ENCODE peak calls at places on chromosomes 4 and X, in four cellular contexts. G is HepG2, N is K562, T is WTC11. V is an unnamed sample.

GRCh38 chrX:44025611-44026010 is 52.4 kb upstream of the NDP start:
- DNase-seq in G (no peak), N (no peak), T (no peak), V (no peak)

GRCh38 chr4:1711055-1711905 is 839 bp downstream of the SLBP start:
- DNase-seq in N (no peak), G (no peak), T (peak), V (no peak)

GRCh38 chrX:131068945-131069719 is 11.0 kb downstream of the ARHGAP36 start:
- DNase-seq in G (peak), T (peak), N (peak), V (peak)

GRCh38 chrX:12497832-12498591 is 293.2 kb upstream of the PRPS2 start:
- DNase-seq in N (peak), T (peak), G (no peak), V (peak)

GRCh38 chr4:113052379-113052951 is 3.0 kb downstream of the ANK2 start:
- DNase-seq in T (no peak), G (no peak), N (no peak), V (no peak)

GRCh38 chrX:13690836-13691235 is 1.9 kb downstream of the RAB9A start:
- DNase-seq in T (no peak), N (no peak), G (no peak), V (no peak)

GRCh38 chr4:7763788-7764187 is 175.9 kb downstream of the AFAP1 start:
- DNase-seq in G (no peak), N (no peak), T (no peak), V (peak)

GRCh38 chr4:74875451-74875850 is 57.5 kb upstream of the PARM1 start:
- DNase-seq in N (no peak), G (no peak), T (no peak), V (no peak)

GRCh38 chrX:784829-785228 is 154.2 kb downstream of the SHOX start:
- DNase-seq in T (no peak), N (no peak), G (no peak), V (no peak)

GRCh38 chr4:99668472-99668871 is 10.8 kb upstream of the C4orf54 start:
- DNase-seq in G (no peak), T (no peak), N (no peak), V (no peak)

GRCh38 chr4:173490817-173491518 is 39.1 kb downstream of the HAND2 start:
- DNase-seq in N (no peak), G (peak), T (no peak), V (peak)

GRCh38 chr4:88027611-88028608 is 20.5 kb downstream of the PKD2 start:
- DNase-seq in N (no peak), G (no peak), T (no peak), V (peak)

GRCh38 chr4:153322791-153323190 is 21.7 kb upstream of the MND1 start:
- DNase-seq in N (no peak), G (no peak), T (no peak), V (no peak)

GRCh38 chr4:82773049-82773448 is 25.5 kb downstream of the SCD5 start:
- DNase-seq in G (no peak), T (no peak), N (no peak), V (no peak)

GRCh38 chr4:153154010-153154975 is 50.0 kb upstream of the TRIM2 start:
- DNase-seq in N (no peak), T (no peak), G (no peak), V (no peak)

GRCh38 chr4:180160195-180160985 is 2082.8 kb upstream of the TENM3 start:
- DNase-seq in G (peak), T (no peak), N (no peak), V (no peak)

GRCh38 chrX:78130396-78130795 is 9.1 kb downstream of the TAF9B start:
- DNase-seq in N (no peak), G (no peak), T (no peak), V (no peak)

GRCh38 chrX:39397561-39398200 is 596.4 kb downstream of the MID1IP1 start:
- DNase-seq in N (no peak), G (no peak), T (no peak), V (no peak)

GRCh38 chr4:7128651-7129050 is 60.8 kb upstream of the GRPEL1 start:
- DNase-seq in G (no peak), T (no peak), N (no peak), V (no peak)

GRCh38 chr4:147787204-147787603 is 55.3 kb downstream of the ARHGAP10 start:
- DNase-seq in G (no peak), T (no peak), N (no peak), V (no peak)

GRCh38 chr4:8302331-8302730 is 32.8 kb downstream of the HTRA3 start:
- DNase-seq in T (peak), G (no peak), N (no peak), V (no peak)

GRCh38 chr4:26992657-26993361 is 132.2 kb downstream of the STIM2 start:
- DNase-seq in T (no peak), G (no peak), N (no peak), V (no peak)

GRCh38 chrX:41300758-41301437 is 33.1 kb upstream of the DDX3X start:
- DNase-seq in G (no peak), T (no peak), N (no peak), V (peak)

GRCh38 chrX:143635915-143636314 is at the start of gene SLITRK4:
- DNase-seq in T (no peak), N (no peak), G (no peak), V (no peak)

GRCh38 chrX:22952011-22952410 is 47.7 kb upstream of the DDX53 start:
- DNase-seq in N (no peak), G (no peak), T (no peak), V (no peak)

DNA sequence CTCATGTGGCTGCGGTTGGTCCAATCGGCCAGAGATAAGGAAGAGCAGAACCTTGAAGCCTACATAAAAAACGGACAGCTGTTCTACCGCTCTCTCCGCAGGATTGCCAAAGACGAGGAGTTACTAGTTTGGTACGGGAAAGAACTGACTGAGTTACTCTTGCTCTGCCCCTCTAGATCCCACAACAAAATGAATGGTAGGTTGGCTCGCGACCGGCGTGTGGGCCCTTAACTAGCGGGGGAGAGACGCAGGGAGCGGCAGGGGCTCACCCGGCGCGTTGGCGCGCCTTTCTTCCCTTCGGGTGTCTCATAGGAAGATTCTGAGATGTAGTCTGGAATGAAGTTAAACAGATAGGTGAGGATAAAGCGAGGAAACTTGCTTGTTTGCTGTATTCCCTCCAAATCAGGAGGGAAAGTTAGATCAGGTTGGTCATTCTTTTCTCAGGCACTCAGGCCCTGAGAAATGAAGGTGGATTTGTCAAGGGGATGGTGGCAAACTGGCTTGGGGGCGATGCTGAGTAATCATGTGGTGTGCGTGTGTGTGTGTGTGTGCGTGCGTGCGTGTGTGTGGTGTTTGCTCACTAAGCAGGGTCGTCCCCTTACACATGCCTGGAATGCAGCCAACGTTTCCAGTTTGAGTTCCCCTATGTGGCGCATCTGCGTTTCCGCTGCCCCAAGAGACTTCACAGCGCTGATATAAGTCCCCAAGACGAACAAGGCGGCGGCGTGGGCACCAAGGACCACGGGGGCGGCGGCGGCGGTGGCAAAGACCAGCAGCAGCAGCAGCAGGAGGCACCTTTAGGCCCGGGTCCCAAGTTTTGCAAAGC is 4.2 kb downstream of the PRDM8 start:
- DNase-seq in N (no peak), G (no peak), T (peak), V (no peak)
- TF ChIP-seq HMGXB4 in N (no peak), G (no peak), T (no peak), V (no peak)

DNA sequence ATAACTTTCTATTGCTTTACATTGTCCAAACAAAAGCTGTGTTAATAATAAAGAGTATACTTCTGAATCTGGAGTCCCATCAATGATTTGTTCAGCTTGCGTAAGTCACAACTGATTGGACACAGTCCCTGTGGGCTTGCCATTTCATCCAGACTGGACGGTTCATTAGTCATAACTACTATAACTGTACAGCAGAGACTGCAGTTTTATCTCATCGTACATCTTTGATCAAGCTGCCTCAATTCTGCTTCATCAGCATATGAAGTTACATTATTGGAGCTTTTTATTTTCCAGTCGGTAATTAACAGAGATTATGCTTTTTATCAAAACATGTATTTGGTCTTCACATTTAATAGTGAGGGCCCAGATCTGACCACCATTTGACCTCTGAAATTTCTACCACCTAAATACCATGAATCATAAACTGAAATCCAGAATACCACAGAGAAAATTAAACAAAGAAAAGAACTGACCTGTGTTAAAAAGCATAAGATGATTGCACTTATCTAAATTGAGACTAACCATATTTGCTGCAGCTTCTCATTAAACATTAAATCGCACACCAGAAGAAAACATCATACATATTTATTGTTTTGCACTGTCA is 12.5 kb upstream of the MAB21L2 start:
- DNase-seq in T (no peak), N (no peak), G (no peak), V (peak)
- TF ChIP-seq HMGXB4 in T (no peak), N (no peak), G (no peak), V (no peak)

DNA sequence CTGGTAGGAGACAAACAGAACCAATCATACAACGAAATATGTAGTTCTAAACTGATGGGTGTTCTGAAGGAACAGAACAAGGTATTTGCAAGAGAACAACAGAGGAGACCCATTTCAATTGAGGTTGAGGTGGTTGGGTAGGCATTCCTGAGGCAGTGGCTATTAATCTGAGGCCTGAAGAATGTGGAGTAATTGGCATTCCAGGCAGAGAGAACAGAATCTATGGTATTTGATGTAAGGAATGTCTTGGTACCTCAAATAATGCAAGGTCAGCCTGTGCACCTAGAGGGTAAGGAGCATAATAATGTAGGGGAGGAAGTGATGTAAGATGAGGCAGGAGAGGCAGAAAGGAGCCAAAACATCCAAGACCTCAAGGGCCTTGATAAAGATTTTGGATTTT is 109.5 kb upstream of the TEX13C start:
- DNase-seq in G (no peak), T (no peak), N (no peak), V (no peak)
- TF ChIP-seq HMGXB4 in G (no peak), T (no peak), N (no peak), V (no peak)

GRCh38 chr4:57114973-57115372 is 4.8 kb upstream of the IGFBP7 start:
- DNase-seq in N (no peak), G (no peak), T (no peak), V (no peak)

GRCh38 chr4:57110635-57111546 is 706 bp upstream of the IGFBP7 start:
- DNase-seq in T (peak), N (no peak), G (no peak), V (no peak)

GRCh38 chr4:57113870-57114269 is 3.7 kb upstream of the IGFBP7 start:
- DNase-seq in N (no peak), T (no peak), G (no peak), V (no peak)

GRCh38 chr4:57109530-57109846 is 697 bp downstream of the IGFBP7 start:
- DNase-seq in N (no peak), T (peak), G (no peak), V (no peak)

GRCh38 chr4:57109847-57110634 is at the start of gene IGFBP7:
- DNase-seq in T (peak), N (peak), G (no peak), V (no peak)
- TF ChIP-seq HMGXB4 in T (peak), N (no peak), G (no peak), V (no peak)

GRCh38 chr4:85761803-85762202 is 286.9 kb downstream of the ARHGAP24 start:
- DNase-seq in T (no peak), N (no peak), G (no peak), V (no peak)
- TF ChIP-seq HMGXB4 in T (no peak), N (no peak), G (no peak), V (no peak)

DNA sequence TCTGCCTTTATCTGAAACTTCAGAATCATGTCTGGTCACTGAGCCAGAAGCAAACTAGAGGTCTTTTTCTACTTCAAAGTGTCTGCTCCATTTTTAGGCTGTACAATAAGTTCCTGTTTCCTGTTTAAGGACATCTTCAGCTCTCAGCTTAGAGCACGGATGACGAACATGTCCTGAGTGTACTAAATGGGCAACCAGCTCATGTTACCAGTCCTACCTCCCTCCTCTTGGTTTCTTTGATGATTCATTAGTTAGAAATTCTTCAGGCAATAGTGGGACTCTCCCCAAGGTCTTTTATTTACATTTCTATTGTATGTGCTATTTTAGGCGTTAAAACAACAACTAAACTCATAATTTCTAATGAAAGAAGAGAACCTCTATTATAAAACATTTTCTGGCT is 58.0 kb downstream of the ENPEP start:
- DNase-seq in T (no peak), G (peak), N (no peak), V (peak)
- TF ChIP-seq HMGXB4 in T (no peak), G (no peak), N (no peak), V (no peak)

DNA sequence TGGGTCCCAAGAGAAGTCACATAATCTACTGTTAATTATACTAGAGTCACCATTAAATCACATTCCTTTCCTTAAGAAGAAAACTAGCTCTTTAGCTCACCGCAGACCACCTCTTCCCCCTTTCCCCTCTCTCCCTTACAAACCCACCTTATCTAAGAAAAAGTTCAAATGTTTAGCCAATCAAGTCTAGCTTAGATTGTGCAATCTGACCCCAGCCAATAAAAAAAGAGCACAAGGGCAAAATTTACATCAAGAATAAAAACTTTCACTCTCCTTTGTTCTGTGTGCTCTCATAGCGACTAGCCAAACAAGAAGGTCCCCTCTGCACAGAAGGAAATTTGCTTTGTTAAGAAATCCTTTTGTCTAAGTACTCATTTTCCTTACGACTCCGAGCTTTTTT is 76.3 kb downstream of the TMEM156 start:
- DNase-seq in T (no peak), N (no peak), G (no peak), V (no peak)
- TF ChIP-seq HMGXB4 in T (no peak), N (no peak), G (no peak), V (no peak)

GRCh38 chr4:110452546-110452945 is 23.4 kb upstream of the ENPEP start:
- DNase-seq in N (no peak), G (no peak), T (peak), V (no peak)
- TF ChIP-seq HMGXB4 in N (no peak), G (no peak), T (no peak), V (no peak)

GRCh38 chr4:171561419-171561818 is 251.8 kb upstream of the GALNTL6 start:
- DNase-seq in G (no peak), T (no peak), N (no peak), V (no peak)

GRCh38 chr4:171565130-171565788 is 247.9 kb upstream of the GALNTL6 start:
- DNase-seq in N (no peak), G (no peak), T (no peak), V (no peak)
- TF ChIP-seq HMGXB4 in N (no peak), G (no peak), T (no peak), V (no peak)

V was measured in A549.